ENCODE peak calls at places on chromosomes 2 and 18, in seven cellular contexts. E is fibroblast of lung, I is left ventricle myocardium inferior, H is A549, Z is heart right ventricle, Q is H1, K is cardiac muscle cell. O is an unnamed sample.

GRCh38 chr2:54419855-54420550 is 36.1 kb upstream of the SPTBN1 start:
- DNase-seq in Q (no peak), Z (no peak), E (no peak), I (no peak), K (no peak), H (no peak), O (peak)

GRCh38 chr2:189610700-189611099 is 30.1 kb upstream of the SLC40A1 start:
- DNase-seq in Z (no peak), E (no peak), Q (no peak), I (no peak), H (no peak), K (no peak), O (no peak)

GRCh38 chr18:43563780-43564179 is 286.5 kb upstream of the SYT4 start:
- DNase-seq in K (peak), E (peak), Q (no peak), H (no peak), I (no peak), Z (peak), O (no peak)

GRCh38 chr18:58290059-58290747 is 246.2 kb downstream of the NEDD4L start:
- DNase-seq in Z (no peak), E (peak), I (no peak), H (no peak), Q (no peak), K (no peak), O (no peak)

GRCh38 chr2:238264072-238264460 is 24.2 kb upstream of the HES6 start:
- DNase-seq in E (no peak), H (no peak), Z (no peak), I (no peak), K (no peak), Q (no peak), O (no peak)

GRCh38 chr2:238821391-238821790 is 26.5 kb upstream of the TWIST2 start:
- DNase-seq in Z (no peak), E (peak), Q (no peak), K (peak), I (no peak), H (no peak), O (no peak)

GRCh38 chr2:36405183-36405582 is 49.6 kb downstream of the CRIM1 start:
- DNase-seq in Q (no peak), Z (no peak), I (no peak), K (no peak), E (no peak), H (no peak), O (no peak)

GRCh38 chr2:229201522-229201921 is 69.6 kb downstream of the PID1 start:
- DNase-seq in I (no peak), K (no peak), H (no peak), Q (no peak), E (peak), Z (no peak), O (no peak)

GRCh38 chr2:69119104-69119503 is 106.1 kb downstream of the ANTXR1 start:
- DNase-seq in I (no peak), Q (no peak), E (no peak), Z (no peak), K (no peak), H (no peak), O (no peak)

GRCh38 chr2:162559194-162559593 is 215.3 kb downstream of the GCA start:
- DNase-seq in E (no peak), Q (no peak), Z (no peak), K (no peak), I (no peak), H (no peak), O (no peak)

GRCh38 chr2:189076572-189076971 is 102.4 kb downstream of the COL3A1 start:
- DNase-seq in H (no peak), Z (no peak), I (peak), Q (no peak), E (peak), K (peak), O (no peak)

GRCh38 chr2:230658577-230658876 is 54.1 kb upstream of the CAB39 start:
- DNase-seq in I (no peak), E (no peak), Z (no peak), Q (no peak), K (no peak), H (no peak), O (no peak)

GRCh38 chr2:189639003-189639609 is 22.2 kb upstream of the ASNSD1 start:
- DNase-seq in H (no peak), I (no peak), Z (no peak), Q (no peak), E (no peak), K (no peak), O (no peak)

GRCh38 chr2:180276733-180277132 is 269.6 kb upstream of the CWC22 start:
- DNase-seq in Z (no peak), Q (no peak), I (no peak), K (no peak), H (no peak), E (no peak), O (no peak)

GRCh38 chr2:65545818-65546217 is 113.4 kb upstream of the SPRED2 start:
- DNase-seq in K (peak), E (no peak), I (no peak), Q (no peak), H (no peak), Z (peak), O (no peak)

GRCh38 chr18:48767090-48767670 is 183.6 kb downstream of the SMAD7 start:
- DNase-seq in K (peak), Q (no peak), H (no peak), I (no peak), Z (peak), E (peak), O (no peak)

GRCh38 chr2:135620223-135620622 is 88.9 kb downstream of the R3HDM1 start:
- DNase-seq in Q (no peak), Z (no peak), K (no peak), I (no peak), E (no peak), H (no peak), O (no peak)

GRCh38 chr2:155377178-155377780 is 678.8 kb downstream of the KCNJ3 start:
- DNase-seq in H (no peak), Z (no peak), I (no peak), K (peak), E (peak), Q (no peak), O (no peak)

GRCh38 chr2:177633111-177633510 is 240.5 kb downstream of the AGPS start:
- DNase-seq in K (no peak), E (no peak), I (no peak), H (no peak), Q (no peak), Z (no peak), O (no peak)

GRCh38 chr18:25743661-25744151 is 346.7 kb downstream of the SS18 start:
- DNase-seq in I (no peak), Z (no peak), H (no peak), K (no peak), E (no peak), Q (peak), O (no peak)

GRCh38 chr2:145016711-145017110 is 496.8 kb upstream of the ZEB2 start:
- DNase-seq in I (no peak), H (no peak), Q (no peak), K (peak), Z (no peak), E (no peak), O (no peak)

GRCh38 chr2:127100261-127101047 is 6.5 kb downstream of the BIN1 start:
- DNase-seq in K (peak), H (peak), Q (no peak), I (no peak), Z (no peak), E (no peak), O (peak)

GRCh38 chr2:28552045-28552823 is 56.4 kb downstream of the PLB1 start:
- DNase-seq in H (no peak), Q (no peak), I (no peak), Z (no peak), K (peak), E (peak), O (no peak)

GRCh38 chr2:160876765-160877164 is 283.5 kb upstream of the TANK start:
- DNase-seq in Q (no peak), E (no peak), K (peak), Z (no peak), H (no peak), I (no peak), O (no peak)

GRCh38 chr2:177172034-177172880 is 40.3 kb upstream of the HNRNPA3 start:
- DNase-seq in H (peak), Q (no peak), Z (no peak), I (no peak), E (peak), K (peak), O (no peak)

GRCh38 chr2:43086451-43087221 is 139.8 kb downstream of the ZFP36L2 start:
- DNase-seq in K (peak), E (peak), Q (peak), I (peak), Z (peak), H (peak), O (peak)

GRCh38 chr2:86675104-86675503 is 45.0 kb upstream of the RMND5A start:
- DNase-seq in I (no peak), K (no peak), Z (no peak), Q (no peak), H (no peak), E (no peak), O (no peak)

GRCh38 chr2:190930411-190930810 is 49.8 kb downstream of the GLS start:
- DNase-seq in Z (no peak), H (no peak), I (no peak), E (no peak), K (no peak), Q (no peak), O (no peak)

GRCh38 chr2:210072922-210073509 is 70.6 kb downstream of the RPE start:
- DNase-seq in K (peak), I (no peak), Q (no peak), E (peak), H (peak), Z (no peak), O (no peak)

GRCh38 chr18:7605705-7606104 is 38.6 kb downstream of the PTPRM start:
- DNase-seq in Q (no peak), Z (no peak), E (no peak), K (no peak), H (no peak), I (no peak), O (no peak)

GRCh38 chr2:24667542-24667941 is 125.6 kb downstream of the PTRHD1 start:
- DNase-seq in I (no peak), H (no peak), K (no peak), Q (no peak), Z (no peak), E (no peak), O (no peak)

GRCh38 chr2:71071681-71072398 is 3.4 kb downstream of the NAGK start:
- DNase-seq in Q (no peak), H (no peak), E (no peak), I (peak), Z (peak), K (no peak), O (no peak)

GRCh38 chr2:67660871-67661270 is 263.7 kb downstream of the ETAA1 start:
- DNase-seq in K (no peak), I (no peak), Z (no peak), Q (no peak), H (no peak), E (no peak), O (no peak)

GRCh38 chr2:136238552-136239346 is 120.8 kb upstream of the CXCR4 start:
- DNase-seq in K (peak), I (no peak), H (no peak), Z (no peak), Q (no peak), E (peak), O (no peak)

GRCh38 chr2:195660265-195660890 is 3.4 kb downstream of the SLC39A10 start:
- DNase-seq in E (peak), Q (no peak), I (peak), H (peak), Z (peak), K (peak), O (peak)

GRCh38 chr18:6929370-6930102 is 188.1 kb downstream of the LAMA1 start:
- DNase-seq in E (no peak), Q (no peak), I (no peak), K (peak), Z (no peak), H (no peak), O (no peak)

DNA sequence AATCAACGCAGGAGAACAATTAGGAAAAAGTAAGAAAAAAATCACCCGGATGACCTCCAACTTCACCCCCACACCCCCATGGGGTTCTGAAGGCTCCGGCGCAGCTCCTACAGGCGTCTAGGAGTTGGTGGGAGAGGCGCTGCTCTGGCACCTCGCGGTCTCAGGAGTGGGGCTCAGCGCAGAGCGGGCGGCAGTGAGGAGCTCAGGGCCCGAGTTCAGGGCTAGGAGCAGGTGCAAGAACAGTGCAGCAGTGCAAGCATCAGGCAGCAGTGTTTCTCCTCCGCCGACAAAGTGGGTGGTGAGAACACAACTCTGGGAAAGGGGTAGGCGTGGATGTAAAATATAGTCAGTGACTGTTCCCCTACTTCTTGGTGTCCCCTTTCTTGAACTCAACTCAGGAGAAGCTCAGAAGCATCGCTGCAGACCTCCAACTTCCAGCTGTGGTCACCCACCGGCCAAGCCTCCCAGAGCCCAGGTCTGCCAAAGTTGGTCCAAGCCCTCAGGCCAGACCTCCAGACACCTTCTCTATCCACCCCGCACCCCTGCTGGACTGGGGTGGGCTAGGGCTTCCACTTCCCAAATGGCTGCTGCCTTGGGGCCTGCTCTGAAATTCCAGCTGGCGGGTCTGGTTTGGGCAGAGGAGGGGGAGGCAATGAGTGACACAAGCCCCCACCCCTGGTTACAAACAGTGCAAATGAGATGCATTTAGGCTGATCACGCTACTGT is 14.3 kb downstream of the POU3F3 start:
- DNase-seq in E (no peak), K (no peak), Z (no peak), Q (no peak), H (no peak), I (no peak), O (no peak)
- H3K27ac ChIP-seq in E (no peak), K (no peak), Z (no peak), Q (no peak), H (no peak), I (no peak), O (no peak)

GRCh38 chr2:64213607-64214275 is 69.5 kb upstream of the PELI1 start:
- DNase-seq in K (no peak), I (no peak), E (no peak), H (no peak), Q (no peak), Z (no peak), O (no peak)

GRCh38 chr2:64214281-64215115 is 70.3 kb upstream of the PELI1 start:
- DNase-seq in Q (no peak), H (no peak), Z (peak), I (no peak), E (no peak), K (no peak), O (no peak)

GRCh38 chr2:64218137-64218536 is 73.9 kb upstream of the PELI1 start:
- DNase-seq in I (no peak), E (no peak), H (no peak), Z (no peak), K (no peak), Q (no peak), O (no peak)

GRCh38 chr2:64220285-64220684 is 76.1 kb upstream of the PELI1 start:
- DNase-seq in I (no peak), E (no peak), Q (no peak), Z (no peak), H (no peak), K (no peak), O (no peak)

GRCh38 chr2:64217198-64217869 is 73.1 kb upstream of the PELI1 start:
- DNase-seq in E (no peak), Q (no peak), I (no peak), K (no peak), Z (no peak), H (no peak), O (no peak)
- H3K27ac ChIP-seq in E (no peak), Q (no peak), I (no peak), K (no peak), Z (no peak), H (no peak), O (no peak)

DNA sequence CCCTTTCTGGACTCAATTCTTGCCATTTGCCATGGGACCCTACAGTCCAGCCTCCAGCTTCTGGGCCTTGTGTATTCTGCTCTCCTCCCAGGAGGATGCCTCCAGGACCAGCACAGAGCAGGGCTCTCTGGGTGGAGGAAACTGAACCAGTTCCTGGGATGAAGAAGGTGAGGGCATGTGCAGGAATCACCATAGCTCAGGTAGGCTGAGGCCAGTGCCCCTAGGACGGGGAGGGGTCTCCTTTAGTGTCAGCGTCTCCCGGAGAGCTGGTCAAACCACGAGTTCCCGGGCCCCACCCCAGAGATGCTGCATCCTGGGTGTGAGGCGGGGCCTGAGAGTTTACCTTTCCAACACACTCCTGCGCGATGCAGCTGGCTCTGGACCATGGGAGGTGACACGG is 5.8 kb upstream of the PRELID3A start:
- DNase-seq in H (no peak), E (no peak), I (no peak), Z (no peak), K (no peak), Q (no peak), O (no peak)
- H3K27ac ChIP-seq in H (peak), E (no peak), I (no peak), Z (no peak), K (no peak), Q (no peak), O (no peak)

DNA sequence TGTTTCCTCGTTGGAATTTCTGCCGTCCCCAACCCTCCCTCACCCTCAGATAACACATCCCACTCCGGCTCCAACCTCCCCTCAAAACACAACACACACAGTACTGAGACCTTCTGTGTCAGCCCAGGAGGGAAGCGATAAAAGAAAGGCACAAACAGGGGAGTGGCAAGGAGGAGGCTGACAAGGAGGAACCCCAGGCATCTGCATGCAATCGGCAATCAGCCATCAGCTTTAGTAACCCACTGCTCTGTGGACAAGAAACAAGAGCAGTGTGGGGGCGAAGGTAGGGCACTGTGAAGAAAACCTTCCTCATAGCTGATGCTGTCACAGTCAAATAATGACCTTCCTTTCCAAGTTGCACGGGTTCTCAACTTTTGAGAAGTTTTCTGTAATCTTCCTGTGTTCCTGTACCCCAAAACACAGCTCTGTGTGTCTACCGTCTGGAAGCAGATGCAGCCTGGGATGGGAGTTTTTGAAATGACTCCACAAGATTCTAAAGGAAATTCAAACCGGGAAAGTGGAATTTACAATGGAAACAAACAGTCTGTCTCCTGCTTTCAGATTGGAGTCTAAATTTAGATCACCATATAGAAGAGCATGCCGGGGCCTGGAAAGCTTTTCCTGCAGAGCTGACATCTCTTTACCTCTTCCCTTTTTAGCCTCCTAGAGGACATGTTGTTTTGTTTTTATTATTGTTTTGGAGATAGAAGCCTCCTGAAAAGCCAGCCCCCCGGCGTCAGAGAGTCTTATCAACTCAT is 16.4 kb upstream of the LPIN2 start:
- DNase-seq in Q (no peak), I (no peak), E (peak), H (no peak), K (peak), Z (no peak), O (no peak)
- H3K27ac ChIP-seq in Q (no peak), I (peak), E (no peak), H (peak), K (peak), Z (no peak), O (no peak)

GRCh38 chr2:2889141-2889540 is 488.5 kb downstream of the EIPR1 start:
- DNase-seq in Z (no peak), H (no peak), E (no peak), I (no peak), Q (no peak), K (no peak), O (no peak)
- H3K27ac ChIP-seq in Z (no peak), H (no peak), E (no peak), I (no peak), Q (no peak), K (no peak), O (no peak)

O was measured in ovary.